ENCODE peak calls at places on chromosomes 16 and 17, in six cellular contexts. M, N, W, F, T and I are unnamed samples.

GRCh38 chr16:65546353-65546791 is 424.5 kb upstream of the CDH11 start:
- DNase-seq in M (no peak), N (no peak), W (no peak), F (no peak), T (no peak), I (no peak)

GRCh38 chr16:30533146-30533522 is 1.5 kb downstream of the ZNF747 start:
- DNase-seq in M (no peak), N (no peak), W (no peak), F (no peak), T (peak; percentile 51), I (no peak)

GRCh38 chr17:1931759-1932579 is 93.2 kb downstream of the RTN4RL1 start:
- DNase-seq in M (peak; percentile 59), N (peak; percentile 20), W (peak; percentile 40), F (no peak), T (no peak), I (no peak)

GRCh38 chr16:2512920-2513404 is 790 bp upstream of the ATP6V0C start:
- DNase-seq in M (peak; percentile 33), N (no peak), W (no peak), F (no peak), T (peak; percentile 40), I (no peak)

GRCh38 chr16:89970011-89970410 is 21.5 kb downstream of the DEF8 start:
- DNase-seq in M (no peak), N (no peak), W (no peak), F (no peak), T (no peak), I (no peak)

GRCh38 chr16:76668207-76668725 is 391.1 kb downstream of the CNTNAP4 start:
- DNase-seq in M (no peak), N (no peak), W (no peak), F (no peak), T (no peak), I (no peak)

GRCh38 chr17:8912060-8912981 is 44.8 kb upstream of the PIK3R6 start:
- DNase-seq in M (no peak), N (no peak), W (no peak), F (no peak), T (no peak), I (no peak)

GRCh38 chr17:39599665-39600468 is 7.9 kb downstream of the NEUROD2 start:
- DNase-seq in M (no peak), N (no peak), W (no peak), F (no peak), T (no peak), I (no peak)

GRCh38 chr17:18301081-18301480 is 13.7 kb downstream of the TOP3A start:
- DNase-seq in M (no peak), N (no peak), W (no peak), F (no peak), T (no peak), I (no peak)

GRCh38 chr16:17273142-17273561 is 197.6 kb downstream of the XYLT1 start:
- DNase-seq in M (no peak), N (no peak), W (no peak), F (no peak), T (no peak), I (peak; percentile 21)

GRCh38 chr17:1005361-1005946 is 8.5 kb downstream of the TIMM22 start:
- DNase-seq in M (peak; percentile 23), N (peak; percentile 15), W (peak; percentile 74), F (no peak), T (peak; percentile 53), I (no peak)

GRCh38 chr17:4440690-4441686 is 7.2 kb downstream of the SPNS3 start:
- DNase-seq in M (peak; percentile 78), N (no peak), W (no peak), F (no peak), T (no peak), I (no peak)

GRCh38 chr17:76534831-76535732 is 2.4 kb downstream of the CYGB start:
- DNase-seq in M (no peak), N (no peak), W (peak; percentile 14), F (no peak), T (no peak), I (no peak)

GRCh38 chr17:69702078-69702477 is 287.6 kb downstream of the MAP2K6 start:
- DNase-seq in M (no peak), N (no peak), W (no peak), F (no peak), T (no peak), I (no peak)

GRCh38 chr16:30005341-30006094 is 5.3 kb downstream of the DOC2A start:
- DNase-seq in M (peak; percentile 13), N (no peak), W (no peak), F (peak; percentile 21), T (no peak), I (peak; percentile 45)

GRCh38 chr16:71648162-71648561 is 22.2 kb downstream of the MARVELD3 start:
- DNase-seq in M (no peak), N (no peak), W (no peak), F (no peak), T (no peak), I (no peak)

GRCh38 chr17:80453126-80453979 is 23.1 kb downstream of the NPTX1 start:
- DNase-seq in M (no peak), N (no peak), W (no peak), F (no peak), T (no peak), I (no peak)

GRCh38 chr17:76532072-76532651 is 5.3 kb downstream of the CYGB start:
- DNase-seq in M (no peak), N (no peak), W (no peak), F (no peak), T (no peak), I (no peak)

GRCh38 chr16:1961651-1962067 is 2.3 kb downstream of the NDUFB10 start:
- DNase-seq in M (no peak), N (no peak), W (no peak), F (no peak), T (peak; percentile 14), I (no peak)

GRCh38 chr17:45381001-45381400 is 51.7 kb downstream of the ARHGAP27 start:
- DNase-seq in M (no peak), N (no peak), W (no peak), F (no peak), T (no peak), I (no peak)